ENCODE peak calls at places on chromosomes 13 and 19, in four cellular contexts. G is effector memory CD4-positive, alpha-beta T cell; P is EH; D is pulmonary artery endothelial cell. L is an unnamed sample.

GRCh38 chr13:97879646-97880297 is 73.7 kb upstream of the IPO5 start:
- DNase-seq in G (no peak), P (peak), D (peak), L (no peak)

GRCh38 chr13:76861859-76862258 is 24.3 kb downstream of the KCTD12 start:
- DNase-seq in G (no peak), P (no peak), D (no peak), L (no peak)

GRCh38 chr13:39760521-39760920 is 105.1 kb downstream of the COG6 start:
- DNase-seq in G (no peak), P (no peak), D (no peak), L (no peak)

GRCh38 chr13:103178986-103179695 is 112.9 kb upstream of the SLC10A2 start:
- DNase-seq in G (no peak), P (no peak), D (no peak), L (no peak)

GRCh38 chr19:14731200-14731599 is 41.4 kb downstream of the ZNF333 start:
- DNase-seq in G (no peak), P (no peak), D (no peak), L (no peak)

GRCh38 chr19:12112701-12113100 is 27.4 kb downstream of the ZNF20 start:
- DNase-seq in G (no peak), P (no peak), D (no peak), L (no peak)

GRCh38 chr19:22595918-22596341 is 38.2 kb upstream of the ZNF492 start:
- DNase-seq in G (no peak), P (no peak), D (no peak), L (no peak)

GRCh38 chr19:41311072-41311471 is 1.1 kb downstream of the CCDC97 start:
- DNase-seq in G (no peak), P (peak), D (no peak), L (no peak)

GRCh38 chr19:29290853-29291252 is 77.9 kb upstream of the UQCRFS1 start:
- DNase-seq in G (no peak), P (no peak), D (no peak), L (peak)

GRCh38 chr13:98440390-98441055 is 136.4 kb downstream of the STK24 start:
- DNase-seq in G (no peak), P (no peak), D (no peak), L (no peak)

GRCh38 chr13:106401081-106401480 is 134.4 kb downstream of the EFNB2 start:
- DNase-seq in G (no peak), P (no peak), D (no peak), L (no peak)

GRCh38 chr13:99067160-99067985 is 89.5 kb upstream of the DOCK9 start:
- DNase-seq in G (no peak), P (peak), D (no peak), L (no peak)